ENCODE peak calls at places on chromosomes 11 and 22, in four cellular contexts. One of them, this sample, is unnamed. For H4K20me1 and H3F3A, the result is how much of the 10 kb centered on the place peaks cover.

GRCh38 chr22:50310949-50311444 is 3.6 kb upstream of the PLXNB2 start:
- DNase-seq in SK-N-SH: no peak
- DNase-seq in neural progenitor cell: no peak
- DNase-seq in GM23338: no peak
- DNase-seq in this sample: no peak

GRCh38 chr22:49965291-49966040 is 4.9 kb downstream of the PIM3 start:
- DNase-seq in neural progenitor cell: peak
- DNase-seq in GM23338: no peak
- DNase-seq in SK-N-SH: peak
- DNase-seq in this sample: no peak

GRCh38 chr11:60948251-60948650 is 3.7 kb downstream of the SLC15A3 start:
- DNase-seq in SK-N-SH: no peak
- DNase-seq in neural progenitor cell: no peak
- DNase-seq in GM23338: no peak
- DNase-seq in this sample: no peak

GRCh38 chr11:69640995-69641581 is at the start of gene CCND1:
- DNase-seq in neural progenitor cell: peak
- DNase-seq in SK-N-SH: peak
- DNase-seq in GM23338: peak
- DNase-seq in this sample: peak

GRCh38 chr11:69008774-69009440 is 4.1 kb downstream of the MRGPRF start:
- DNase-seq in SK-N-SH: peak
- DNase-seq in neural progenitor cell: no peak
- DNase-seq in GM23338: no peak
- DNase-seq in this sample: peak

GRCh38 chr11:15735711-15736110 is 620.6 kb downstream of the SOX6 start:
- DNase-seq in GM23338: no peak
- DNase-seq in neural progenitor cell: no peak
- DNase-seq in SK-N-SH: no peak
- DNase-seq in this sample: no peak

GRCh38 chr11:1771273-1771672 is 7.5 kb upstream of the CTSD start:
- DNase-seq in SK-N-SH: no peak
- DNase-seq in neural progenitor cell: no peak
- DNase-seq in GM23338: no peak
- DNase-seq in this sample: no peak

GRCh38 chr11:78268516-78269410 is 80.0 kb downstream of the USP35 start:
- DNase-seq in GM23338: no peak
- DNase-seq in neural progenitor cell: no peak
- DNase-seq in SK-N-SH: no peak
- DNase-seq in this sample: peak

GRCh38 chr22:22666307-22667091 is 22.1 kb downstream of the GGTLC2 start:
- DNase-seq in neural progenitor cell: peak
- DNase-seq in GM23338: peak
- DNase-seq in SK-N-SH: no peak
- DNase-seq in this sample: peak

GRCh38 chr11:59801981-59802638 is 8.5 kb downstream of the MRPL16 start:
- DNase-seq in neural progenitor cell: peak
- DNase-seq in SK-N-SH: peak
- DNase-seq in GM23338: peak
- DNase-seq in this sample: peak

GRCh38 chr22:50522208-50522805 is 3.1 kb downstream of the SCO2 start:
- DNase-seq in GM23338: no peak
- DNase-seq in SK-N-SH: no peak
- DNase-seq in neural progenitor cell: no peak
- DNase-seq in this sample: no peak

GRCh38 chr22:46072030-46072881 is 78.1 kb upstream of the PPARA start:
- DNase-seq in SK-N-SH: no peak
- DNase-seq in GM23338: peak
- DNase-seq in neural progenitor cell: peak
- DNase-seq in this sample: peak

GRCh38 chr11:101336155-101336554 is 206.5 kb upstream of the PGR start:
- DNase-seq in GM23338: no peak
- DNase-seq in neural progenitor cell: no peak
- DNase-seq in SK-N-SH: no peak
- DNase-seq in this sample: no peak

GRCh38 chr11:27423125-27423524 is 49.5 kb downstream of the LGR4 start:
- DNase-seq in GM23338: peak
- DNase-seq in SK-N-SH: no peak
- DNase-seq in neural progenitor cell: peak
- DNase-seq in this sample: peak

GRCh38 chr11:14270690-14271542 is 88.1 kb downstream of the RRAS2 start:
- DNase-seq in GM23338: no peak
- DNase-seq in SK-N-SH: no peak
- DNase-seq in neural progenitor cell: no peak
- DNase-seq in this sample: no peak

GRCh38 chr22:47278655-47279054 is 516.2 kb downstream of the TBC1D22A start:
- DNase-seq in GM23338: no peak
- DNase-seq in SK-N-SH: no peak
- DNase-seq in neural progenitor cell: no peak
- DNase-seq in this sample: no peak

GRCh38 chr22:36922752-36923457 is 9.5 kb downstream of the CSF2RB start:
- DNase-seq in neural progenitor cell: no peak
- DNase-seq in SK-N-SH: no peak
- DNase-seq in GM23338: no peak
- DNase-seq in this sample: no peak

GRCh38 chr11:19929147-19929546 is 216.5 kb downstream of the NAV2 start:
- DNase-seq in GM23338: no peak
- DNase-seq in neural progenitor cell: no peak
- DNase-seq in SK-N-SH: no peak
- DNase-seq in this sample: peak

GRCh38 chr22:44782286-44782830 is 30.0 kb downstream of the ARHGAP8 start:
- DNase-seq in SK-N-SH: no peak
- DNase-seq in GM23338: no peak
- DNase-seq in neural progenitor cell: no peak
- DNase-seq in this sample: peak

GRCh38 chr11:23425379-23425778 is 565.1 kb upstream of the CCDC179 start:
- DNase-seq in SK-N-SH: no peak
- DNase-seq in GM23338: no peak
- DNase-seq in neural progenitor cell: no peak
- DNase-seq in this sample: peak

GRCh38 chr11:16111690-16112089 is 244.7 kb downstream of the SOX6 start:
- DNase-seq in SK-N-SH: no peak
- DNase-seq in GM23338: peak
- DNase-seq in neural progenitor cell: peak
- DNase-seq in this sample: no peak

GRCh38 chr11:69892986-69893555 is 73.9 kb upstream of the FGF3 start:
- DNase-seq in neural progenitor cell: no peak
- DNase-seq in GM23338: no peak
- DNase-seq in SK-N-SH: peak
- DNase-seq in this sample: no peak

GRCh38 chr22:33894036-33894435 is 26.2 kb downstream of the LARGE1 start:
- DNase-seq in neural progenitor cell: no peak
- DNase-seq in SK-N-SH: no peak
- DNase-seq in GM23338: no peak
- DNase-seq in this sample: no peak

GRCh38 chr11:2383823-2384722 is 7.0 kb downstream of the CD81 start:
- DNase-seq in GM23338: peak
- DNase-seq in SK-N-SH: no peak
- DNase-seq in neural progenitor cell: no peak
- DNase-seq in this sample: peak

GRCh38 chr11:59053387-59053786 is 32.7 kb upstream of the GLYATL1B start:
- DNase-seq in GM23338: peak
- DNase-seq in neural progenitor cell: peak
- DNase-seq in SK-N-SH: peak
- DNase-seq in this sample: peak

GRCh38 chr11:119095066-119095880 is 6.4 kb downstream of the DPAGT1 start:
- DNase-seq in neural progenitor cell: peak
- DNase-seq in SK-N-SH: peak
- DNase-seq in GM23338: peak
- DNase-seq in this sample: peak

GRCh38 chr22:32745251-32745995 is 56.1 kb upstream of the TIMP3 start:
- DNase-seq in GM23338: peak
- DNase-seq in SK-N-SH: peak
- DNase-seq in neural progenitor cell: peak
- DNase-seq in this sample: peak

GRCh38 chr11:120977470-120977869 is 46.4 kb upstream of the TBCEL start:
- DNase-seq in GM23338: no peak
- DNase-seq in SK-N-SH: no peak
- DNase-seq in neural progenitor cell: no peak
- DNase-seq in this sample: peak

GRCh38 chr11:69915501-69916250 is 96.5 kb upstream of the FGF3 start:
- DNase-seq in GM23338: peak
- DNase-seq in SK-N-SH: peak
- DNase-seq in neural progenitor cell: peak
- DNase-seq in this sample: peak

GRCh38 chr22:17964153-17964552 is 60.2 kb downstream of the MICAL3 start:
- DNase-seq in GM23338: no peak
- DNase-seq in SK-N-SH: no peak
- DNase-seq in neural progenitor cell: peak
- DNase-seq in this sample: no peak

GRCh38 chr22:24146190-24146616 is 35.1 kb upstream of the SUSD2 start:
- DNase-seq in GM23338: peak
- DNase-seq in neural progenitor cell: peak
- DNase-seq in SK-N-SH: peak
- DNase-seq in this sample: peak

GRCh38 chr11:12253843-12254281 is 123.5 kb upstream of the PARVA start:
- DNase-seq in SK-N-SH: no peak
- DNase-seq in GM23338: no peak
- DNase-seq in neural progenitor cell: no peak
- DNase-seq in this sample: no peak

GRCh38 chr11:124591430-124591829 is 19.8 kb upstream of the PANX3 start:
- DNase-seq in neural progenitor cell: no peak
- DNase-seq in GM23338: no peak
- DNase-seq in SK-N-SH: no peak
- DNase-seq in this sample: no peak

GRCh38 chr11:36162909-36163434 is 126.3 kb downstream of the COMMD9 start:
- DNase-seq in GM23338: no peak
- DNase-seq in neural progenitor cell: no peak
- DNase-seq in SK-N-SH: peak
- DNase-seq in this sample: no peak

GRCh38 chr22:19350476-19350859 is 58.9 kb upstream of the CLTCL1 start:
- DNase-seq in SK-N-SH: no peak
- DNase-seq in neural progenitor cell: no peak
- DNase-seq in GM23338: no peak
- DNase-seq in this sample: no peak

GRCh38 chr22:29126670-29127069 is 53.8 kb downstream of the KREMEN1 start:
- DNase-seq in neural progenitor cell: no peak
- DNase-seq in GM23338: no peak
- DNase-seq in SK-N-SH: no peak
- DNase-seq in this sample: no peak
- H4K20me1 ChIP-seq in neural progenitor cell: under half
- H4K20me1 ChIP-seq in GM23338: under half
- H4K20me1 ChIP-seq in SK-N-SH: under half
- H4K20me1 ChIP-seq in this sample: under half

DNA sequence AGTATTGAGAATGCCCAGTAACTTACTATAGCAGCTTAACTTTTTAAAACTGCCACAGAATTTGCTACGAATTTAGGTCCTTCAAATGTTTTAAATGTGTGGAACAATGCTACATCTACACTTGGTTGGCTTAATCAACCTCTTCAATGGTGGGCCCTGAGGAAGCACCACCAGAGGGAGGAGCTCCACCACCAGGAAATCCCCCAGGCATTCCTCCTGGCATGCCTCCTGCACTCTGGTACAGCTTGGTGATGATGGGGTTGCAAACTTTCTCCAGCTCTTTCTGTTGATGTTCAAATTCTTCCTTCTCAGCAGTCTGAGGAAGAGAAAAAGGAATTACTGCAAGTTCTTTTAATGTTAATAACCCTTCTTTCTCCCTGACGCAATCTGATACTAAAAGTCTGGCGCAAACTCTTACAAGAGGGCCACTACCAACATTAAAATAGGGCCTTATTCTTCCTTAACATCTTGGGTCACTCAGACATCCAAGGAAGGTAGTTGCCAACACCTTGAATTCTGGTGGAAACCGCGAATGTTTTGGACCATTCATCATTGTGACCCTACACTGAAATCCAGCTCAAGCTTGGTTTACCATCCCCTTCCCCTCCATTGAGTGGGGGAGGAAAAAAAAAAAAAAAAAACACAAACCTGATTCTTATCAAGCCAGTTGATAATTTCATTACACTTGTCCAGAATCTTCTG is 4.2 kb downstream of the HSPA8 start:
- DNase-seq in neural progenitor cell: no peak
- DNase-seq in GM23338: no peak
- DNase-seq in SK-N-SH: no peak
- DNase-seq in this sample: no peak
- H3F3A ChIP-seq in neural progenitor cell: half or more
- H3F3A ChIP-seq in GM23338: half or more
- H3F3A ChIP-seq in SK-N-SH: half or more
- H3F3A ChIP-seq in this sample: half or more

GRCh38 chr22:27804683-27805297 is 3.2 kb upstream of the MN1 start:
- DNase-seq in neural progenitor cell: peak
- DNase-seq in GM23338: peak
- DNase-seq in SK-N-SH: peak
- DNase-seq in this sample: peak
- H3K4me2 ChIP-seq in neural progenitor cell: peak
- H3K4me2 ChIP-seq in GM23338: peak
- H3K4me2 ChIP-seq in SK-N-SH: no peak
- H3K4me2 ChIP-seq in this sample: no peak

DNA sequence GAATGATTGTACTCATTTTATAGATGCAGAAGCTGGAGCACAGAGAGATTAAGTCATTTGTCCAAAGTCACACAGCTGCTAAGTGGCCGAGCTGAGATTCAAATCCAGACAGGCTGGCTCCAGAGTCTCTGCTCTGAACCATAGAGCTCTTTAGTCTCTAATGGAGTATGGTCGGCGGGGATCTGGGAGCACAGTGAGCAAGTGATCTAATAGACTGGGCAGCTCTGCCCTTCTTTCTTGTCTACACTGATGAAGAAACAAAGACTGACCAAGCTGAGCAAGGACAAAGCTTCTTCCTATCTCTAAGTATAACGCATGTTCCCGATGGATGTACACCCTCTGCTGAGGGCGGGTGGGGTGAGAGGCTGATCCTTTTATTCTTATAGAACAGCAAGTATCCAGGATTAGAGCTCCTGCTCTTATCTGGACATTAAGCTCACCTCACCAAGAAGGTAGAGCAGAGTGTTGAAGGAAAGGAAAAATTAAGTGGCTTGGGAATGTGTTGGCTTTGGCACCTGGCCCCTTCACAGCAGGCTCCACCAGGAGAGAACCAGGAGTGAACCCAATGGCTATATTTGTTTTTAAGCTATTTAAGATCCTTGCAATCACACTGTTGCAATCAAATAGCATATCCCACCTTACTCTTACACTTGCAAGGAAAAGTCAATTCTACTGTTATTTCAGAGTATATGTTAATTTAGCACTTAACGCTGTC is 68.7 kb downstream of the ETS1 start:
- DNase-seq in neural progenitor cell: no peak
- DNase-seq in GM23338: no peak
- DNase-seq in SK-N-SH: no peak
- DNase-seq in this sample: peak
- H4K20me1 ChIP-seq in neural progenitor cell: under half
- H4K20me1 ChIP-seq in GM23338: under half
- H4K20me1 ChIP-seq in SK-N-SH: half or more
- H4K20me1 ChIP-seq in this sample: under half